ENCODE peak calls at places on chromosome 16, in four cellular contexts. N is K562, P is IMR-90, Q is GM12878. D is an unnamed sample.

GRCh38 chr16:89049484-89050118 is 44.1 kb upstream of the ACSF3 start:
- DNase-seq in N (no peak), P (no peak), Q (no peak), D (no peak)

GRCh38 chr16:6160871-6161270 is 1063.3 kb upstream of the EEF2KMT start:
- DNase-seq in N (no peak), P (no peak), Q (no peak), D (no peak)

GRCh38 chr16:55643161-55643970 is 12.4 kb upstream of the SLC6A2 start:
- DNase-seq in N (no peak), P (peak; percentile 12), Q (no peak), D (peak; percentile 33)

GRCh38 chr16:85401917-85402766 is 211.0 kb upstream of the GSE1 start:
- DNase-seq in N (no peak), P (no peak), Q (no peak), D (no peak)

GRCh38 chr16:30092373-30093010 is 768 bp upstream of the TBX6 start:
- DNase-seq in N (peak; percentile 79), P (peak; percentile 27), Q (peak; percentile 93), D (peak; percentile 94)

GRCh38 chr16:27181020-27181419 is 22.3 kb upstream of the KDM8 start:
- DNase-seq in N (no peak), P (no peak), Q (no peak), D (no peak)

GRCh38 chr16:20385844-20386832 is 18.4 kb downstream of the PDILT start:
- DNase-seq in N (peak; percentile 76), P (peak; percentile 36), Q (no peak), D (peak; percentile 40)

GRCh38 chr16:68214726-68215125 is 21.2 kb downstream of the ESRP2 start:
- DNase-seq in N (no peak), P (no peak), Q (no peak), D (no peak)

GRCh38 chr16:55078699-55079415 is 148.2 kb downstream of the IRX5 start:
- DNase-seq in N (no peak), P (no peak), Q (no peak), D (no peak)

GRCh38 chr16:14362774-14363371 is 267.2 kb downstream of the PARN start:
- DNase-seq in N (no peak), P (peak; percentile 74), Q (no peak), D (no peak)

GRCh38 chr16:81431554-81432353 is 12.9 kb upstream of the CMIP start:
- DNase-seq in N (no peak), P (peak; percentile 77), Q (no peak), D (no peak)

GRCh38 chr16:143047-143446 is 4.6 kb upstream of the NPRL3 start:
- DNase-seq in N (peak; percentile 85), P (no peak), Q (no peak), D (no peak)

GRCh38 chr16:83933885-83934683 is 19.0 kb upstream of the OSGIN1 start:
- DNase-seq in N (no peak), P (peak; percentile 67), Q (no peak), D (no peak)

GRCh38 chr16:79163666-79164377 is 436.7 kb downstream of the MAF start:
- DNase-seq in N (no peak), P (no peak), Q (no peak), D (no peak)

GRCh38 chr16:19071811-19072777 is 4.7 kb downstream of the COQ7 start:
- DNase-seq in N (peak; percentile 46), P (peak; percentile 56), Q (no peak), D (peak; percentile 70)

GRCh38 chr16:65657051-65657450 is 535.2 kb upstream of the CDH11 start:
- DNase-seq in N (no peak), P (no peak), Q (no peak), D (peak; percentile 32)

GRCh38 chr16:72214821-72215220 is 42.9 kb upstream of the PMFBP1 start:
- DNase-seq in N (no peak), P (no peak), Q (no peak), D (no peak)

GRCh38 chr16:58462997-58463891 is 36.7 kb upstream of the NDRG4 start:
- DNase-seq in N (peak; percentile 62), P (no peak), Q (no peak), D (no peak)

DNA sequence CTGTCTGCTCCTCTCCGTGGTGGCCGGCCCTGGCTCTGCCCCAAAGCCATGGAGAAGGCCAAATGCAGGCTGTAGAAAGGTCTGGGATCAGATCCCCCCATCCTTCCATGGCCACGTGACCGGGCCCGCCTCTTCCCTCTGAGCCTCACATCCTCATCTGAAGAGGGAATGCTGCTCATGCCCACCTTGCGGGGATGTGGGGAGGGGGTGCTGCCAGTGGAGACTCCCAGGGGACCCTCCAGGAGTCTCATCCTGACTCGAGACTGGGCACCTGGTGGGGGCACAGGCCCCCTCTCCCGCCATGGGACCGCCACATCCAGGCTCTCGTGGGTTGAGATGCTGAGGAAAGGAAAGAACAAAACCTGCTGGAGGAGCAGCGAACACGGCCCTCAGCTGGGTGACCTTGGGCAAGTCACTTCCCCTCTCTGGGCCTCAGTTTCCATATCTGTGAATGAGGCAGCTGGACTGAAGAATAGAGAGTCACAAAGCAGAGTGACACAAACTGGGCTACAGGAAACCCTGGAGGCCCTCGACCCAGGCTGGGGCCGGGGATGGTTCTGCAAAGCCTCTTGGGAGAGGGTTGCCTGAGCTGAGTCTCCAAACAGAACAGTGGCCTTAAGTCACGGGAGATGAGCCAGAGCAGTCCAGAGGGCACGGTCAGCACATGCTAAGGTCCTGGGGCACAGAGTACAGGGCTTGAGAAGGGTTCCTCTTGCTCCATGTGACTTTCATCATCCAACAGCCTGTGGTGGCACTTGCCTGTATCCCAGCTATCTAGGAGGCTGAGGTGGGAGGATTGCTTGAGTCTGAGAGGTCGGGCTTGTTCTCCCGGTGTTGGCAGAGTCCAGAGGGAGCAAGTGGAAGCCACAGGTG is 30.1 kb downstream of the SOCS1 start:
- DNase-seq in N (no peak), P (no peak), Q (no peak), D (no peak)
- TF ChIP-seq FOS in N (no peak), P (no peak), Q (no peak), D (no peak)

GRCh38 chr16:1431497-1432270 is 806 bp downstream of the PERCC1 start:
- DNase-seq in N (no peak), P (no peak), Q (no peak), D (no peak)

GRCh38 chr16:1430759-1431496 is at the start of gene PERCC1:
- DNase-seq in N (no peak), P (no peak), Q (no peak), D (no peak)

GRCh38 chr16:1429631-1430030 is 1.2 kb upstream of the PERCC1 start:
- DNase-seq in N (no peak), P (no peak), Q (no peak), D (no peak)

GRCh38 chr16:1429026-1429425 is 1.9 kb upstream of the PERCC1 start:
- DNase-seq in N (no peak), P (no peak), Q (no peak), D (no peak)

GRCh38 chr16:1430214-1430758 is 592 bp upstream of the PERCC1 start:
- DNase-seq in N (no peak), P (no peak), Q (no peak), D (no peak)
- TF ChIP-seq FOS in N (no peak), P (no peak), Q (no peak), D (no peak)

GRCh38 chr16:87809150-87809902 is 43.5 kb upstream of the KLHDC4 start:
- DNase-seq in N (no peak), P (peak; percentile 53), Q (peak; percentile 85), D (peak; percentile 7)

GRCh38 chr16:87803385-87803784 is 37.6 kb upstream of the KLHDC4 start:
- DNase-seq in N (no peak), P (no peak), Q (no peak), D (no peak)

GRCh38 chr16:87808108-87808507 is 42.3 kb upstream of the KLHDC4 start:
- DNase-seq in N (no peak), P (no peak), Q (no peak), D (no peak)

GRCh38 chr16:87806608-87807546 is 41.1 kb upstream of the KLHDC4 start:
- DNase-seq in N (peak; percentile 40), P (peak; percentile 92), Q (no peak), D (peak; percentile 66)

DNA sequence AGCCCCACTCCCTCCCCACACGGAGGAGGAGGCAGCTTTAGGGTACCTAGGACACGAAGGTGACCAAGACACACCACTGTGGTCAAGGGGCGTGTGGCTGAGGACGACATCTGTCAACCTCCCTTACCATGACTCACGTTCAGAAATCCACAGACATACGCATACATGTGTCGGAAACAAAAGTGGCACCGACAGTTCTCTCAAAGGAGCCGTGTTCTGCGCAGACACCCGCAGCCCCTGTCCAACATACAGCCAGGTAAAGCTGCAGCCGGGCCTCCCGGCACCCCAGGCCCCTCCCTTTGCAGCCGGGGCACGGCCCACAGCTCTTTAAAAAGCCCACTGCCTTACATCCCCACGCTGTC is 40.4 kb upstream of the KLHDC4 start:
- DNase-seq in N (no peak), P (peak; percentile 54), Q (no peak), D (no peak)
- TF ChIP-seq FOS in N (no peak), P (peak; percentile 10), Q (no peak), D (no peak)

GRCh38 chr16:28538733-28539596 is at the start of gene NUPR1:
- DNase-seq in N (no peak), P (peak; percentile 97), Q (no peak), D (peak; percentile 62)

GRCh38 chr16:28534542-28535373 is 4.0 kb downstream of the NUPR1 start:
- DNase-seq in N (no peak), P (no peak), Q (no peak), D (no peak)

GRCh38 chr16:28532940-28533647 is 5.7 kb downstream of the NUPR1 start:
- DNase-seq in N (no peak), P (no peak), Q (no peak), D (no peak)

GRCh38 chr16:28537964-28538732 is 626 bp downstream of the NUPR1 start:
- DNase-seq in N (no peak), P (no peak), Q (no peak), D (no peak)

DNA sequence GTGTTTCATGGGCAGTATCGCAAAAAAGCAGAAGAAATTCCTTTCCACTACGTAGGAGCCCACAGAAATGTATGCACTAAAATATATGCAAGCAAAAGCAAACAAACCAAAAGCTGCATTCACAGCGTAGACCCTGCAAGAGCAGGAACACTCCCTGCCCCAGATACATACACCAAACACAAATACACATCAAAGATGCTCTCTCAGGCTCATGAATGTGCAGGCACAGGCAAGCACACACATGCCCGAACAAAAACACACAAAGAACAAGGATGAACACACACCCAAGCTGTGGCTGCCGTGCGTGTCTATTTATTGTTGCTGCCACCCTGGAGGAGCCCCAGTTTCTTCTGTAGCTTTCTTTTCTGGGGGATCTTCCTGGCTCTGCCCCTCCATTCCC is 1.7 kb downstream of the NUPR1 start:
- DNase-seq in N (no peak), P (no peak), Q (no peak), D (no peak)
- TF ChIP-seq FOS in N (no peak), P (no peak), Q (no peak), D (no peak)

GRCh38 chr16:86931410-86931941 is 353.1 kb downstream of the FOXL1 start:
- DNase-seq in N (no peak), P (peak; percentile 89), Q (no peak), D (peak; percentile 98)
- TF ChIP-seq FOS in N (no peak), P (peak; percentile 73), Q (no peak), D (peak; percentile 86)

DNA sequence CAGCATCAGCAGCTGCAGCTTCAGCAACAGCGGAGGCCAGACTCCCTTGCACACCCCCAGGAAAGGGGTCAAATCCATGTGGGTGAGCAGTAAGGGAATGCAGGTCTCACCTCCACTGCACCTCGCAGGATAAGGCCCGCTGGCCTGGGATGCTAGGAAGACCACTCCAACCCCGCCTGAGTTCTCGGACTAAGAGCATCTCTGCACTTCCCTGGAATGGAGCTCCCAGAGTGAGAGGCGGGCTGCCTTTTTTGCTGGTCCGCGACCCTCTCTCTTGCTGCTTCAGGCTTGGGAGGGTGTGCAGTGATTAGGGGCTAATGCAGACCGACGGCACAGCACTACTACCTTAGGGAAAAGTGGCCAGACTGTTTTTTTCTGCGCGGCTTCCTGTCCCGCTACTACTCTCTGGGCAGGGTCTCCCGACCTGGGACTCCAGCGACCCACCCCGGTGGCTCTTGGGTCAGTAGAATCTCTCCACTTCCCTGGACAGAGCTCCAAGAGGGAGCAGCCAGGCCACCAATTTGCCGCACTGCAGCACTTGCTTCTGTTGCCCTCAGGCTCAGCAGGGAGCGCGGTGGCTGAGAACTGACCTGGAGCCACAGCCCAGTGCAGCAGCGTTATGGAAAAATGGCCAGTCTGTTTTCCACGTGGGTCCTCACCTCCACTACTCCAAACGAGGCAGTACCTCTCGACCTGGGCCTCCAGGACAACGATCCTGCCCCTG is 480.4 kb downstream of the CDH8 start:
- DNase-seq in N (no peak), P (no peak), Q (no peak), D (no peak)
- TF ChIP-seq FOS in N (no peak), P (no peak), Q (no peak), D (no peak)